ENCODE peak calls at places on chromosomes 3 and 15, in five cellular contexts. H is cardiac fibroblast, A is astrocyte of the spinal cord, X is AG04450, Z is right lobe of liver. I is an unnamed sample.

GRCh38 chr3:43152649-43153048 is 46.8 kb upstream of the POMGNT2 start:
- DNase-seq in H (peak; percentile 9), A (no peak), X (no peak), Z (no peak), I (no peak)

GRCh38 chr3:12235691-12236090 is 53.2 kb upstream of the PPARG start:
- DNase-seq in H (peak; percentile 50), A (peak; percentile 54), X (no peak), Z (no peak), I (no peak)

GRCh38 chr15:39538936-39539335 is 41.9 kb upstream of the THBS1 start:
- DNase-seq in H (no peak), A (no peak), X (no peak), Z (no peak), I (no peak)

GRCh38 chr3:45872569-45872968 is 13.8 kb upstream of the CCR9 start:
- DNase-seq in H (no peak), A (no peak), X (no peak), Z (no peak), I (no peak)

GRCh38 chr3:123559040-123559861 is 25.6 kb downstream of the HACD2 start:
- DNase-seq in H (peak; percentile 73), A (peak; percentile 52), X (no peak), Z (no peak), I (no peak)

GRCh38 chr3:48505146-48505545 is 1.2 kb upstream of the SHISA5 start:
- DNase-seq in H (no peak), A (no peak), X (no peak), Z (no peak), I (peak; percentile 26)

GRCh38 chr15:99721104-99721778 is 12.0 kb downstream of the LYSMD4 start:
- DNase-seq in H (no peak), A (no peak), X (no peak), Z (no peak), I (no peak)

GRCh38 chr15:50065264-50065663 is 53.8 kb downstream of the ATP8B4 start:
- DNase-seq in H (no peak), A (no peak), X (no peak), Z (no peak), I (no peak)

GRCh38 chr3:71130516-71131384 is 452.8 kb downstream of the FOXP1 start:
- DNase-seq in H (peak; percentile 88), A (peak; percentile 90), X (peak; percentile 59), Z (peak; percentile 75), I (peak; percentile 40)

GRCh38 chr15:99426431-99427105 is 139.2 kb upstream of the MEF2A start:
- DNase-seq in H (no peak), A (no peak), X (no peak), Z (peak; percentile 32), I (peak; percentile 13)

GRCh38 chr3:177689077-177689476 is 491.8 kb upstream of the TBL1XR1 start:
- DNase-seq in H (no peak), A (no peak), X (no peak), Z (no peak), I (no peak)

GRCh38 chr15:33612721-33613304 is 302.0 kb downstream of the RYR3 start:
- DNase-seq in H (peak; percentile 9), A (no peak), X (no peak), Z (no peak), I (no peak)

GRCh38 chr15:23690015-23690414 is 2.9 kb upstream of the NDN start:
- DNase-seq in H (no peak), A (no peak), X (no peak), Z (no peak), I (peak; percentile 47)

GRCh38 chr15:23690450-23690852 is 3.3 kb upstream of the NDN start:
- DNase-seq in H (peak; percentile 9), A (peak; percentile 38), X (peak; percentile 49), Z (no peak), I (peak; percentile 83)

GRCh38 chr15:23686466-23687142 is 501 bp downstream of the NDN start:
- DNase-seq in H (no peak), A (peak; percentile 6), X (no peak), Z (no peak), I (no peak)

DNA sequence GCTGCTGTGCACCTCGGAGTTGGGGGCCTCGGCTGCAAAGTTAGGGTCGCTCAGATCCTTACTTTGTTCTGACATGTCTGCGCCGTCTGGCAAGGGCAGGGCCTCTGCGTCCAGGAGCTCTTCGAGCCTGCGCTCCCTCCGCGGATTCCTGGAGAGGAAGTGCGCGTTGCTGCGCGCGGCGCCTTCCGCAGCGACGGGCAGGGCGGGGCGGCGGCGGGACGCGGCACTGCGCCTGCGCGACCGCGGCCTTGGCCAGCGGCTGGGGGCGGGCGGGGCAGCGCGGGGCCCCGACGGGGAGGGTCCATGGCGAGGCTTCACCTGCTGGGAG is at the start of gene NDN:
- DNase-seq in H (peak; percentile 1), A (peak; percentile 37), X (no peak), Z (no peak), I (peak; percentile 34)
- H3K4me3 ChIP-seq in H (peak within 1 kb of the TSS; percentile 48), A (peak within 1 kb of the TSS; percentile 55), X (peak within 1 kb of the TSS; percentile 66), Z (peak within 1 kb of the TSS; percentile 40), I (peak within 1 kb of the TSS; percentile 28)

DNA sequence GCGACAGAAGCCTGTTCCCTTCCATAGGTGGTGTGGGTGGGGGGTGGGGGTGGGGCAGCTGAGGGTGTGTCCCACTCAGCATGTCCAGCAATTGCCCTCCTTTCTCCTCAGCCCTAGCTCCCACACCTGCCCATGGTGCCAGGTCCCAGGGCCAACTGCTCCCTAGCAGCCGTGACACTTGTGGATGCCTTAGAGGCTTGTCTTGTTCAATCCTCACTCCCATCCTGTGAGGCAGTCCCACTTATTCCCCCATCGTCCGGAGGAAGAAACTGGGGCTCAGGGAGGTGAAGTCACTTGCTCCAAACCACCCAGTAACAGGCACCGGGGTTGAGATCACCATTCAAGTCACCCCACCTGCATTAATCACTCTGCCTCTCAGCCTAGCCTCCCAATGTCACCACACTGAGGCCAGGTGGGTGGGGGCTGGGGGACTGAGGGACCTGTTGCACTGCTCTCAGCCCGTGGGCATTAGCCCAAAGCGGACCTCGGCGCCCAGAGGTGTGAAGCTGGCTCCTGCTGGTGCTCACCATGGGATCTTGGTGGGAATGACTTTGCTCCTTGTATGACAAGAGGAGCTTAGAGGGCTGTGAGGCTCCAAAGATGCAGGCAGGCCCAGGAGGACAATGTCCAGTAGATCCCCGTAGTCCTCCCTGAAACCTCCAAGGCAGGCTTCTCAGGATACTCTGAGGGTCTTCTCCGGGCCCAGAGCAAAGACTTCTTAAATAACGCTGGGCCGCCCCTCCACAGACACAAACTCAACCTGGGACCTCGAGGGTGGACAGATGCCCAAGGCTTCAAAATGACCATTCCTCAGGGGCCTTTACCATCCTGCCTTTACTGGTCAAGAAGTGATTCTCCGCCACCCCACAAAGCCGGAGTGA is 1.8 kb downstream of the NT5DC2 start:
- DNase-seq in H (peak; percentile 8), A (no peak), X (no peak), Z (no peak), I (peak; percentile 24)
- H3K4me3 ChIP-seq in H (peak overlapping the region; percentile 69), A (peak overlapping the region; percentile 73), X (peak overlapping the region; percentile 72), Z (no peak overlapping the region), I (no peak overlapping the region)

GRCh38 chr15:75622505-75622904 is 3.0 kb downstream of the SNUPN start:
- DNase-seq in H (no peak), A (no peak), X (no peak), Z (no peak), I (no peak)

GRCh38 chr15:75620776-75621536 is 4.6 kb downstream of the SNUPN start:
- DNase-seq in H (peak; percentile 94), A (peak; percentile 85), X (peak; percentile 64), Z (no peak), I (peak; percentile 85)

GRCh38 chr15:75620043-75620775 is 5.3 kb downstream of the SNUPN start:
- DNase-seq in H (peak; percentile 62), A (peak; percentile 73), X (no peak), Z (no peak), I (peak; percentile 36)

DNA sequence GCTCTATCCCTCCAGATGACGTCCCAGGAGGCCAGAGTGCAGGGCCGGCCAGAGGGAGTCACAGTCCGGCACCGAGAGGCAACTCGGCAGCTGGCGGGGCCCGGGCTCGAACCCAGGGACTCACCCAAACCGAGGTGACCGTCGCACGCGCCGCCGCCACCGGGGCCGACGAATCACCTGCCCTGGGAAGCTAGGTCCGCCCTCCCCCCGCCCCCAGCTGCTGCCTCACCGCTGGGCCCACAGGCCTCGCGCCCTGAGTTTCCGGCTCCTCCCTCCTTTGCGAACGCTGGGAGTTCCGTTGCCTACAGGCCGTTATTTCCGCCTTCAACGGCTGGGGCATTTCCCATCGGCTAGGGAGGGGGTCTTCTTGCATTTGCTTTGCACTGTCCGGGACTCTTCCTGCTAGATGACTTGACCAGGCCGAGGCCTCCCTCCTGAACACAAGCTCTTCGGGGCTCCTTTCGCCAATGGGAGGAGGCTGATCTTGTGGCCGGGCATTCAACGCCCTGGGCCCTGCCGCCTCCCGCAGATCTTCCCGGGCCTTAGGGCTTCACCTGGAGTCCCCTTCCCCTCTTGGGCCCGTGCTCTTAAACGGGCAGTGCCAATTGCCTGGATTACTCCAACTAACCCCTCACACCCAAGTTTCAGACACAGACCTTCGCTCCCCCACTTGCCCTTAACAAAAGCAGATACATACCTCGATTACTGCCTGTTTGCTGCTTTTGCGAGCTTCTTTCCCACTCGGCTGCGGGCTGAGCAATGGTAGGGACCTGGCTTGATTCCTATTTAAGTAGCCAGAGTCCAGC is at the start of gene SNUPN:
- DNase-seq in H (peak; percentile 92), A (peak; percentile 93), X (no peak), Z (peak; percentile 97), I (peak; percentile 93)
- H3K4me3 ChIP-seq in H (peak within 1 kb of the TSS; percentile 90), A (peak within 1 kb of the TSS; percentile 88), X (peak within 1 kb of the TSS; percentile 88), Z (peak within 1 kb of the TSS; percentile 99), I (peak within 1 kb of the TSS; percentile 75)

DNA sequence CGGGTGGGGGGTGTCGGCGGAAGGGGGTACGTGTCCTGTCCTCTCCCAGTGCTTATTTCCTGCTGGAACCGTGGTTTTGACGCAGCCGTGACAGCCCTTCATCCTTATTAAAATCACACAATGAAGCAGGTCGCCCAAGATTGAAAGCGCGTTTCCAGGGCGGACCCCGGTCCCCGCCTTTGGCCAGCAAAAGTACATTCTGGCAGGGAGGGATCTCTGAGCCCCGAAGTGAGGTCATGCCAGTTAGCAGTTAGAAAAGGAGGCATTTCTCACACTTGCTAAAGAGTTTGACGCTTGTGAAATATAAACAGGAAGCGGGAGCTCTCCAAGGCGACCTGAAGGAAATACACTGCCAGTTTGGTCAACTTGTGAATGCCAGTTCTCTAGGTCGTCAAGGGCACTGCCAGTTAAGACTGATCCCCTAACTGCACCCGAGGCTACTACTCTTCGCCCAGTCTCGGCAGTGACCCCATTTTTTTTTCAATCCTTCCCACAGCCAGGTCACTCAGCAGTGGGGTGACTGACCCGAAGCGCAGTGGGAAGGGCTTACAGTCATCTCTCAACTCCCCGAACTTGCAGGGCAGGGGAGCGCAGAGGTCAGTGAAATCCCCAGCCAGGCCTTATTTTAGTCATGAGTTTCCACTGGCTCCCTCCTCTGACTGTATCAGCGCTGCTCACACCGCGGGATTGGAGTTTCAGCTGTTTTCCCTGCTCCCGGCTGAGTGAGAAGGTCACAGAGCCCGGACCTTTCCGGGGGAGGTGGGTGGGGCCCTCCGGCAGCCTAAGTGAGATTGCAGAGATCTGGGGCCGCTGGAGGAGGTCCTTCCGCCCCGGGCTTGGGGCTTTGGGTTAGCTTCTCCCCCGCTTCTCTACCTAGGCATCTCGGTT is 2.0 kb upstream of the BHLHE40 start:
- DNase-seq in H (peak; percentile 95), A (peak; percentile 92), X (no peak), Z (peak; percentile 93), I (peak; percentile 86)
- H3K4me3 ChIP-seq in H (peak overlapping the region; percentile 50), A (peak overlapping the region; percentile 52), X (peak overlapping the region; percentile 92), Z (peak overlapping the region; percentile 92), I (peak overlapping the region; percentile 92)

I was measured in uterus.